ENCODE peak calls at places on chromosomes 11 and 22, in seven cellular contexts. I, G, T, S, R, Q and J are unnamed samples.

GRCh38 chr11:86134580-86135318 is 65.9 kb upstream of the PICALM start:
- DNase-seq in I (no peak), T (no peak), S (no peak), G (no peak), R (no peak), Q (no peak), J (no peak)

GRCh38 chr11:8318536-8318935 is 54.9 kb upstream of the LMO1 start:
- DNase-seq in G (no peak), T (no peak), Q (no peak), I (no peak), R (no peak), S (peak), J (no peak)

GRCh38 chr11:369336-370018 is at the start of gene B4GALNT4:
- DNase-seq in S (no peak), G (peak), R (no peak), Q (no peak), T (no peak), I (no peak), J (no peak)

GRCh38 chr11:43923327-43924111 is 18.9 kb upstream of the C11orf96 start:
- DNase-seq in G (peak), S (no peak), Q (no peak), I (no peak), R (no peak), T (peak), J (no peak)

GRCh38 chr11:59102259-59102765 is 4.7 kb upstream of the FAM111B start:
- DNase-seq in S (peak), I (peak), R (peak), Q (peak), G (peak), T (peak), J (peak)

GRCh38 chr11:126459691-126460404 is 104.4 kb downstream of the ST3GAL4 start:
- DNase-seq in R (no peak), S (no peak), Q (no peak), G (no peak), T (no peak), I (no peak), J (no peak)

GRCh38 chr11:116099541-116099940 is 595.3 kb upstream of the CADM1 start:
- DNase-seq in S (no peak), R (no peak), T (no peak), G (no peak), Q (no peak), I (no peak), J (no peak)

GRCh38 chr22:35033635-35034296 is 32.2 kb upstream of the ISX start:
- DNase-seq in T (no peak), I (no peak), R (no peak), Q (no peak), G (no peak), S (no peak), J (no peak)

GRCh38 chr11:69115586-69116560 is 39.9 kb upstream of the SMIM38 start:
- DNase-seq in I (no peak), R (no peak), T (peak), S (no peak), G (peak), Q (no peak), J (no peak)

GRCh38 chr22:30889268-30889995 is 79.1 kb downstream of the MORC2 start:
- DNase-seq in T (no peak), R (no peak), Q (no peak), I (no peak), S (no peak), G (peak), J (no peak)

GRCh38 chr22:47169801-47170140 is 407.3 kb downstream of the TBC1D22A start:
- DNase-seq in T (no peak), S (no peak), G (peak), Q (no peak), I (no peak), R (no peak), J (no peak)

GRCh38 chr11:103749158-103749557 is 287.3 kb upstream of the DDI1 start:
- DNase-seq in R (no peak), Q (no peak), T (no peak), G (no peak), I (no peak), S (no peak), J (no peak)

GRCh38 chr22:25383278-25383820 is 163.9 kb downstream of the CRYBB2 start:
- DNase-seq in S (no peak), Q (no peak), I (no peak), R (no peak), G (no peak), T (no peak), J (no peak)

GRCh38 chr11:77510095-77510494 is 36.2 kb upstream of the PAK1 start:
- DNase-seq in I (no peak), Q (no peak), G (no peak), T (no peak), R (no peak), S (no peak), J (no peak)

GRCh38 chr11:105156231-105156630 is 16.7 kb upstream of the CARD18 start:
- DNase-seq in I (no peak), S (no peak), T (no peak), Q (no peak), R (no peak), G (no peak), J (no peak)

GRCh38 chr11:70064726-70065317 is 13.3 kb upstream of the ANO1 start:
- DNase-seq in R (no peak), I (no peak), G (no peak), T (peak), S (no peak), Q (no peak), J (no peak)

GRCh38 chr11:66727282-66727882 is 1.6 kb downstream of the SPTBN2 start:
- DNase-seq in I (peak), R (peak), G (peak), S (peak), Q (no peak), T (no peak), J (no peak)

GRCh38 chr11:47010192-47010591 is 73.6 kb downstream of the CSTPP1 start:
- DNase-seq in T (peak), I (no peak), S (no peak), R (no peak), Q (no peak), G (no peak), J (no peak)

GRCh38 chr22:45470871-45471270 is 31.8 kb upstream of the FBLN1 start:
- DNase-seq in I (no peak), T (no peak), S (no peak), G (peak), Q (no peak), R (no peak), J (no peak)

GRCh38 chr22:38246692-38247091 is 26.1 kb downstream of the TMEM184B start:
- DNase-seq in S (no peak), I (no peak), T (peak), G (no peak), R (no peak), Q (no peak), J (no peak)

GRCh38 chr11:131504199-131504949 is 134.0 kb downstream of the NTM start:
- DNase-seq in G (no peak), I (no peak), R (no peak), Q (no peak), T (no peak), S (peak), J (no peak)

GRCh38 chr22:49946612-49947295 is 13.8 kb upstream of the PIM3 start:
- DNase-seq in T (no peak), I (no peak), R (no peak), S (no peak), G (no peak), Q (no peak), J (no peak)

GRCh38 chr11:119101367-119101758 is 290 bp downstream of the DPAGT1 start:
- DNase-seq in Q (peak), S (peak), R (no peak), I (no peak), G (no peak), T (no peak), J (peak)